ENCODE peak calls at places on chromosomes 2 and 18, in six cellular contexts. Q, S, C, T, Z and G are unnamed samples.

GRCh38 chr2:212811036-212811805 is 272.6 kb upstream of the ERBB4 start:
- DNase-seq in Q (no peak), T (no peak), C (no peak), S (peak; percentile 95), Z (no peak), G (no peak)

GRCh38 chr18:79526468-79527460 is 131.0 kb downstream of the NFATC1 start:
- DNase-seq in S (no peak), Z (no peak), Q (no peak), T (no peak), C (no peak), G (no peak)

GRCh38 chr2:100194951-100195350 is 52.6 kb upstream of the AFF3 start:
- DNase-seq in T (no peak), Z (no peak), S (no peak), C (no peak), Q (no peak), G (no peak)

GRCh38 chr2:212953170-212953920 is 198.1 kb downstream of the IKZF2 start:
- DNase-seq in S (peak; percentile 68), Q (no peak), C (no peak), T (no peak), Z (no peak), G (no peak)

GRCh38 chr2:166384774-166385173 is 9.0 kb upstream of the SCN9A start:
- DNase-seq in S (peak; percentile 1), Z (peak; percentile 6), C (peak; percentile 32), T (no peak), Q (peak; percentile 26), G (no peak)

GRCh38 chr18:5152335-5153020 is 44.6 kb downstream of the AKAIN1 start:
- DNase-seq in Q (no peak), C (no peak), S (no peak), T (no peak), Z (no peak), G (no peak)

GRCh38 chr2:16661536-16661935 is 4.1 kb downstream of the CYRIA start:
- DNase-seq in C (no peak), T (no peak), Z (no peak), Q (no peak), S (no peak), G (peak; percentile 46)

GRCh38 chr18:13464432-13465125 is 246.0 kb downstream of the LDLRAD4 start:
- DNase-seq in S (peak; percentile 90), T (peak; percentile 45), Q (no peak), C (no peak), Z (no peak), G (peak; percentile 50)

GRCh38 chr2:105328281-105329196 is 996 bp downstream of the TGFBRAP1 start:
- DNase-seq in Q (no peak), S (peak; percentile 55), C (peak; percentile 28), T (peak; percentile 10), Z (peak; percentile 16), G (peak; percentile 29)

GRCh38 chr2:231464576-231465540 is 574 bp upstream of the NCL start:
- DNase-seq in Z (peak; percentile 93), C (peak; percentile 98), Q (peak; percentile 97), S (peak; percentile 54), T (peak; percentile 99), G (peak; percentile 98)

GRCh38 chr18:29181151-29181901 is 1004.4 kb upstream of the CDH2 start:
- DNase-seq in T (no peak), S (no peak), Z (no peak), Q (no peak), C (no peak), G (no peak)

GRCh38 chr2:172107690-172108586 is 5.2 kb upstream of the DLX2 start:
- DNase-seq in T (no peak), S (no peak), C (no peak), Z (no peak), Q (no peak), G (no peak)

GRCh38 chr2:221997100-221997499 is 301.7 kb downstream of the PAX3 start:
- DNase-seq in Z (no peak), S (no peak), C (no peak), Q (peak; percentile 53), T (no peak), G (no peak)

GRCh38 chr18:49814147-49814499 is 790 bp upstream of the ACAA2 start:
- DNase-seq in S (peak; percentile 69), T (peak; percentile 51), C (peak; percentile 41), Q (peak; percentile 38), Z (peak; percentile 87), G (no peak)

GRCh38 chr18:80171190-80171872 is 62.3 kb downstream of the ADNP2 start:
- DNase-seq in Q (no peak), C (peak; percentile 45), Z (peak; percentile 26), T (peak; percentile 11), S (peak; percentile 47), G (peak; percentile 68)

GRCh38 chr2:190404487-190404886 is 3.7 kb upstream of the MFSD6 start:
- DNase-seq in T (no peak), C (peak; percentile 23), S (no peak), Q (peak; percentile 61), Z (peak; percentile 14), G (no peak)

GRCh38 chr2:113858764-113859163 is 31.1 kb upstream of the ACTR3 start:
- DNase-seq in Z (no peak), S (no peak), Q (peak; percentile 54), T (no peak), C (no peak), G (no peak)

GRCh38 chr2:131827481-131828163 is 299.9 kb downstream of the CCDC74A start:
- DNase-seq in Z (no peak), C (no peak), T (no peak), S (no peak), Q (no peak), G (no peak)

GRCh38 chr2:79040967-79041582 is 15.6 kb downstream of the REG3G start:
- DNase-seq in S (no peak), C (no peak), Q (peak; percentile 12), T (no peak), Z (no peak), G (no peak)